ENCODE peak calls at places on chromosomes 2 and 18, in six cellular contexts. A is MCF 10A, B is neural progenitor cell, Y is mammary epithelial cell, F is nephron progenitor cell, K is IMR-90. D is an unnamed sample.

GRCh38 chr18:23689616-23690504 is 607 bp downstream of the LAMA3 start:
- DNase-seq in Y (peak; percentile 19), F (peak; percentile 38), A (no peak), B (peak; percentile 25), K (no peak), D (peak; percentile 21)

GRCh38 chr2:232211743-232212686 is 166.5 kb upstream of the ALPP start:
- DNase-seq in K (no peak), F (no peak), A (no peak), B (no peak), Y (peak; percentile 14), D (no peak)

GRCh38 chr2:120597595-120598193 is 138.0 kb upstream of the GLI2 start:
- DNase-seq in A (no peak), Y (no peak), K (no peak), B (no peak), F (no peak), D (no peak)

GRCh38 chr2:224381913-224382647 is 19.8 kb downstream of the FAM124B start:
- DNase-seq in F (no peak), B (no peak), Y (no peak), A (no peak), K (no peak), D (no peak)

GRCh38 chr2:101509498-101510274 is 34.8 kb upstream of the RFX8 start:
- DNase-seq in B (no peak), F (no peak), A (no peak), Y (no peak), K (no peak), D (no peak)

GRCh38 chr2:103868394-103868793 is 985.5 kb upstream of the POU3F3 start:
- DNase-seq in A (no peak), K (no peak), F (no peak), Y (no peak), B (no peak), D (no peak)

GRCh38 chr2:240599141-240599583 is 12.6 kb downstream of the CAPN10 start:
- DNase-seq in Y (no peak), A (no peak), B (no peak), K (no peak), F (no peak), D (no peak)

GRCh38 chr2:34096552-34097171 is 497.6 kb upstream of the FAM98A start:
- DNase-seq in B (peak; percentile 79), K (peak; percentile 56), Y (peak; percentile 47), F (peak; percentile 70), A (peak; percentile 75), D (peak; percentile 71)

GRCh38 chr2:46337208-46337994 is 40.2 kb downstream of the EPAS1 start:
- DNase-seq in F (no peak), Y (peak; percentile 24), A (no peak), B (no peak), K (no peak), D (no peak)

GRCh38 chr18:23956483-23956882 is 58.1 kb upstream of the TTC39C start:
- DNase-seq in K (no peak), F (no peak), A (no peak), Y (no peak), B (no peak), D (no peak)

GRCh38 chr18:23538040-23538439 is 34.7 kb downstream of the RMC1 start:
- DNase-seq in B (no peak), Y (no peak), F (no peak), A (no peak), K (no peak), D (no peak)

GRCh38 chr2:218273908-218274249 is 3.6 kb downstream of the PNKD start:
- DNase-seq in K (no peak), B (no peak), F (no peak), A (no peak), Y (no peak), D (no peak)

GRCh38 chr2:162075689-162076132 is 1.7 kb upstream of the DPP4 start:
- DNase-seq in F (no peak), Y (peak; percentile 51), A (peak; percentile 57), K (peak; percentile 82), B (no peak), D (no peak)

GRCh38 chr2:192124576-192124975 is 70.2 kb downstream of the TMEFF2 start:
- DNase-seq in Y (peak; percentile 0), K (no peak), B (no peak), F (no peak), A (no peak), D (no peak)

GRCh38 chr2:204452464-204453023 is 92.7 kb upstream of the PARD3B start:
- DNase-seq in F (peak; percentile 10), K (peak; percentile 98), A (peak; percentile 85), B (peak; percentile 73), Y (peak; percentile 92), D (peak; percentile 29)

GRCh38 chr2:55616509-55617159 is 788 bp downstream of the PPP4R3B start:
- DNase-seq in A (peak; percentile 71), F (no peak), K (peak; percentile 68), Y (peak; percentile 71), B (peak; percentile 46), D (no peak)

GRCh38 chr2:222423632-222424280 is 587 bp upstream of the SGPP2 start:
- DNase-seq in Y (peak; percentile 66), F (no peak), A (peak; percentile 95), B (no peak), K (no peak), D (no peak)

GRCh38 chr2:16767789-16768188 is 102.2 kb upstream of the CYRIA start:
- DNase-seq in K (no peak), F (no peak), A (no peak), Y (no peak), B (no peak), D (no peak)

GRCh38 chr2:211930331-211930730 is 608.3 kb downstream of the ERBB4 start:
- DNase-seq in F (no peak), A (no peak), B (no peak), K (no peak), Y (no peak), D (no peak)

GRCh38 chr2:111948832-111949231 is 50.4 kb downstream of the MERTK start:
- DNase-seq in K (no peak), F (no peak), B (no peak), Y (no peak), A (no peak), D (no peak)

GRCh38 chr18:33901894-33902512 is 322.7 kb downstream of the NOL4 start:
- DNase-seq in K (no peak), Y (no peak), F (no peak), A (no peak), B (peak; percentile 5), D (no peak)

GRCh38 chr2:46521215-46521683 is 41.9 kb downstream of the TMEM247 start:
- DNase-seq in K (peak; percentile 84), Y (no peak), A (peak; percentile 38), B (no peak), F (no peak), D (no peak)

GRCh38 chr2:11124760-11125068 is 30.6 kb upstream of the SLC66A3 start:
- DNase-seq in K (no peak), A (no peak), Y (no peak), B (no peak), F (no peak), D (no peak)

GRCh38 chr18:48866028-48866733 is 84.6 kb downstream of the SMAD7 start:
- DNase-seq in Y (no peak), B (no peak), A (no peak), F (no peak), K (peak; percentile 85), D (no peak)

GRCh38 chr2:34408100-34408499 is 809.0 kb upstream of the FAM98A start:
- DNase-seq in A (no peak), Y (peak; percentile 5), K (no peak), B (no peak), F (no peak), D (no peak)

GRCh38 chr2:182694189-182694588 is 21.9 kb upstream of the DNAJC10 start:
- DNase-seq in K (no peak), A (no peak), F (no peak), B (no peak), Y (no peak), D (no peak)

GRCh38 chr2:230418341-230419016 is 2.5 kb downstream of the SP100 start:
- DNase-seq in A (peak; percentile 42), K (peak; percentile 77), F (no peak), B (no peak), Y (peak; percentile 57), D (no peak)

GRCh38 chr2:219205165-219205538 is 1.4 kb upstream of the ZFAND2B start:
- DNase-seq in Y (no peak), K (no peak), B (no peak), F (no peak), A (no peak), D (no peak)

GRCh38 chr2:235551965-235552364 is 58.1 kb downstream of the AGAP1 start:
- DNase-seq in F (peak; percentile 35), B (peak; percentile 77), A (peak; percentile 70), K (peak; percentile 48), Y (peak; percentile 36), D (peak; percentile 20)
- TF ChIP-seq CTCF in F (peak; percentile 16), B (peak; percentile 60), A (peak; percentile 57), K (peak; percentile 51), Y (peak; percentile 53), D (peak; percentile 53)

DNA sequence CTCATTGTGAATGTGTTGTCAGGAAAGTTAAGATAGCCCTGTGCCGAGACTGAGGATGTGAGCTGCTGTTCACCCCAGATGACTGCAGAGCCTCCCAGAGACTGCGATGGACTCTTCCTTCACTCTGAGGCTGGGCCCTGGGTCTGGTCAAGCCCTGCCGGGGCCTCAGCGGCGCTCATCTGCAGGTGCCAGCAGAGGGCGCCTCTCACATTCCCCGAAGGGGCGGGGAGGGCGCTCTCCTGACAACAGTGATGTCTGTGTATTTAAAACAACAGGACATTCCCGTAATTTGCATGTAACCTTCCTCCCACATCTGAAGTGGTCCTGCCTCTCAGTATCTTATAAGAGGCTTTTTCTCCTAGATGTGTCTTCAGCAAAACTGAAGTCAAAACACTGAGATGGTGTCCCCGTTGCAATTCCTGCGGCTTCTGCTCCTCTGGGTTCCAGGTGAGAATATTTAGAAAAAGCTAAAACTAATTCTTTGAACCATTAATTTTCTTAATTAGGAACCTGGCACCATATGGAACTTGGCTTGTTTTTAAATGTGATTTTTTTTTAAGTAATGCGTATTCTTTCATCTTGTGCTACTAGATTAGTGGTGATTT is 1377.9 kb downstream of the RPIA start:
- DNase-seq in A (no peak), F (peak; percentile 57), Y (no peak), B (no peak), K (no peak), D (no peak)
- TF ChIP-seq CTCF in A (no peak), F (peak; percentile 28), Y (peak; percentile 57), B (no peak), K (peak; percentile 55), D (peak; percentile 56)

GRCh38 chr2:81903534-81903933 is 1599.0 kb upstream of the LRRTM1 start:
- DNase-seq in K (no peak), Y (no peak), A (no peak), B (no peak), F (no peak), D (no peak)

GRCh38 chr2:81895620-81896245 is 1591.2 kb upstream of the LRRTM1 start:
- DNase-seq in B (no peak), F (no peak), A (no peak), K (no peak), Y (no peak), D (no peak)

DNA sequence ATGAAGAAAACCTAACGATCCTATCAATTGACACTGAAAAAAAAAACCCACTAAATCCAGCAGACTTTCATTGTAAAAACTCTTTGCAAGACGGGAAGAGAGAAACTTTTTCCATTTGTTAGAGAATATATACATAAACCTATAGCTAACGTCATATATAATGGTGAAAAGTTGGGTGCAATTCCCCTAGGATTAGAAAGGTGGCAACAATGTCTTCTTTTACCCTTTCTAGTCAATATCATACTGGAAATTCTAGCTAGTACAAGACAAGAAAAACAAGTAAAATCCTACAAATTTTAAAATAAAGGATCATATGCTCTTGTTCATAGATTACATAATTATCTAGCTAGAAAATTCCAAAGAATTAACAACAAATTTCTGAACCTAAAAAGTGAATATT is 1596.5 kb upstream of the LRRTM1 start:
- DNase-seq in A (peak; percentile 38), Y (no peak), K (no peak), B (peak; percentile 9), F (no peak), D (no peak)
- TF ChIP-seq CTCF in A (peak; percentile 27), Y (peak; percentile 32), K (no peak), B (peak; percentile 54), F (peak; percentile 19), D (peak; percentile 60)

GRCh38 chr18:69002233-69002632 is 204.4 kb downstream of the CCDC102B start:
- DNase-seq in B (peak; percentile 18), Y (no peak), A (peak; percentile 15), F (no peak), K (no peak), D (no peak)
- TF ChIP-seq CTCF in B (peak; percentile 46), Y (peak; percentile 19), A (peak; percentile 21), F (peak; percentile 27), K (no peak), D (peak; percentile 52)